ENCODE peak calls at places on chromosomes 6 and 20, in seven cellular contexts. One of them, this sample, is unnamed.

GRCh38 chr6:80223743-80224212 is 117.3 kb downstream of the BCKDHB start:
- DNase-seq in CD4-positive, alpha-beta T cell: no peak
- DNase-seq in aorta: peak; percentile 61
- DNase-seq in small intestine: no peak
- DNase-seq in GM23248: peak; percentile 89
- DNase-seq in body of pancreas: no peak
- DNase-seq in heart left ventricle: no peak
- DNase-seq in this sample: no peak

GRCh38 chr6:93176070-93176469 is 243.3 kb downstream of the EPHA7 start:
- DNase-seq in CD4-positive, alpha-beta T cell: no peak
- DNase-seq in aorta: no peak
- DNase-seq in small intestine: no peak
- DNase-seq in GM23248: no peak
- DNase-seq in body of pancreas: no peak
- DNase-seq in heart left ventricle: no peak
- DNase-seq in this sample: no peak

GRCh38 chr6:87572860-87573259 is 16.9 kb downstream of the RARS2 start:
- DNase-seq in CD4-positive, alpha-beta T cell: no peak
- DNase-seq in aorta: no peak
- DNase-seq in small intestine: no peak
- DNase-seq in GM23248: no peak
- DNase-seq in body of pancreas: no peak
- DNase-seq in heart left ventricle: no peak
- DNase-seq in this sample: no peak

GRCh38 chr6:150076196-150076893 is 7.4 kb upstream of the ULBP3 start:
- DNase-seq in CD4-positive, alpha-beta T cell: no peak
- DNase-seq in aorta: no peak
- DNase-seq in small intestine: no peak
- DNase-seq in GM23248: peak; percentile 27
- DNase-seq in body of pancreas: no peak
- DNase-seq in heart left ventricle: no peak
- DNase-seq in this sample: peak; percentile 47

GRCh38 chr6:120785459-120786086 is 548.7 kb downstream of the TBC1D32 start:
- DNase-seq in CD4-positive, alpha-beta T cell: no peak
- DNase-seq in aorta: peak; percentile 69
- DNase-seq in small intestine: no peak
- DNase-seq in GM23248: no peak
- DNase-seq in body of pancreas: no peak
- DNase-seq in heart left ventricle: no peak
- DNase-seq in this sample: no peak

GRCh38 chr6:141152951-141153350 is 979.8 kb upstream of the GJE1 start:
- DNase-seq in CD4-positive, alpha-beta T cell: no peak
- DNase-seq in aorta: no peak
- DNase-seq in small intestine: no peak
- DNase-seq in GM23248: peak; percentile 13
- DNase-seq in body of pancreas: no peak
- DNase-seq in heart left ventricle: no peak
- DNase-seq in this sample: no peak

GRCh38 chr6:137494281-137494966 is at the start of gene OLIG3:
- DNase-seq in CD4-positive, alpha-beta T cell: no peak
- DNase-seq in aorta: no peak
- DNase-seq in small intestine: no peak
- DNase-seq in GM23248: no peak
- DNase-seq in body of pancreas: no peak
- DNase-seq in heart left ventricle: no peak
- DNase-seq in this sample: no peak

GRCh38 chr20:31842471-31843157 is 2.8 kb downstream of the FOXS1 start:
- DNase-seq in CD4-positive, alpha-beta T cell: no peak
- DNase-seq in aorta: peak; percentile 89
- DNase-seq in small intestine: no peak
- DNase-seq in GM23248: peak; percentile 51
- DNase-seq in body of pancreas: peak; percentile 34
- DNase-seq in heart left ventricle: peak; percentile 91
- DNase-seq in this sample: no peak

GRCh38 chr6:15523679-15524630 is 138.9 kb downstream of the DTNBP1 start:
- DNase-seq in CD4-positive, alpha-beta T cell: no peak
- DNase-seq in aorta: no peak
- DNase-seq in small intestine: no peak
- DNase-seq in GM23248: no peak
- DNase-seq in body of pancreas: no peak
- DNase-seq in heart left ventricle: no peak
- DNase-seq in this sample: no peak

GRCh38 chr20:59948828-59949720 is 8.9 kb downstream of the FAM217B start:
- DNase-seq in CD4-positive, alpha-beta T cell: peak; percentile 27
- DNase-seq in aorta: no peak
- DNase-seq in small intestine: peak; percentile 51
- DNase-seq in GM23248: peak; percentile 80
- DNase-seq in body of pancreas: peak; percentile 57
- DNase-seq in heart left ventricle: no peak
- DNase-seq in this sample: peak; percentile 8

GRCh38 chr20:24450646-24451376 is 18.6 kb upstream of the SYNDIG1 start:
- DNase-seq in CD4-positive, alpha-beta T cell: no peak
- DNase-seq in aorta: no peak
- DNase-seq in small intestine: no peak
- DNase-seq in GM23248: no peak
- DNase-seq in body of pancreas: no peak
- DNase-seq in heart left ventricle: no peak
- DNase-seq in this sample: no peak

GRCh38 chr20:24479106-24479505 is 9.7 kb downstream of the SYNDIG1 start:
- DNase-seq in CD4-positive, alpha-beta T cell: no peak
- DNase-seq in aorta: no peak
- DNase-seq in small intestine: no peak
- DNase-seq in GM23248: no peak
- DNase-seq in body of pancreas: no peak
- DNase-seq in heart left ventricle: no peak
- DNase-seq in this sample: no peak

GRCh38 chr6:145529582-145529981 is 205.7 kb downstream of the EPM2A start:
- DNase-seq in CD4-positive, alpha-beta T cell: no peak
- DNase-seq in aorta: no peak
- DNase-seq in small intestine: no peak
- DNase-seq in GM23248: no peak
- DNase-seq in body of pancreas: no peak
- DNase-seq in heart left ventricle: no peak
- DNase-seq in this sample: no peak

GRCh38 chr6:94668896-94669295 is 908.4 kb upstream of the MANEA start:
- DNase-seq in CD4-positive, alpha-beta T cell: no peak
- DNase-seq in aorta: no peak
- DNase-seq in small intestine: no peak
- DNase-seq in GM23248: no peak
- DNase-seq in body of pancreas: no peak
- DNase-seq in heart left ventricle: no peak
- DNase-seq in this sample: no peak

GRCh38 chr6:9204171-9204570 is 768.8 kb upstream of the SLC35B3 start:
- DNase-seq in CD4-positive, alpha-beta T cell: no peak
- DNase-seq in aorta: no peak
- DNase-seq in small intestine: no peak
- DNase-seq in GM23248: peak; percentile 45
- DNase-seq in body of pancreas: peak; percentile 15
- DNase-seq in heart left ventricle: no peak
- DNase-seq in this sample: no peak

GRCh38 chr6:152207915-152208714 is 400.6 kb downstream of the ESR1 start:
- DNase-seq in CD4-positive, alpha-beta T cell: no peak
- DNase-seq in aorta: no peak
- DNase-seq in small intestine: no peak
- DNase-seq in GM23248: no peak
- DNase-seq in body of pancreas: peak; percentile 17
- DNase-seq in heart left ventricle: no peak
- DNase-seq in this sample: no peak

GRCh38 chr6:26268659-26269402 is 96.2 kb upstream of the BTN3A2 start:
- DNase-seq in CD4-positive, alpha-beta T cell: no peak
- DNase-seq in aorta: no peak
- DNase-seq in small intestine: peak; percentile 94
- DNase-seq in GM23248: peak; percentile 44
- DNase-seq in body of pancreas: no peak
- DNase-seq in heart left ventricle: no peak
- DNase-seq in this sample: no peak

GRCh38 chr6:15715851-15716250 is 53.0 kb upstream of the DTNBP1 start:
- DNase-seq in CD4-positive, alpha-beta T cell: no peak
- DNase-seq in aorta: no peak
- DNase-seq in small intestine: no peak
- DNase-seq in GM23248: no peak
- DNase-seq in body of pancreas: no peak
- DNase-seq in heart left ventricle: no peak
- DNase-seq in this sample: no peak

GRCh38 chr20:58688414-58688813 is 4.2 kb upstream of the NPEPL1 start:
- DNase-seq in CD4-positive, alpha-beta T cell: no peak
- DNase-seq in aorta: no peak
- DNase-seq in small intestine: no peak
- DNase-seq in GM23248: no peak
- DNase-seq in body of pancreas: no peak
- DNase-seq in heart left ventricle: no peak
- DNase-seq in this sample: no peak

GRCh38 chr6:131379951-131380350 is 193.1 kb upstream of the ARG1 start:
- DNase-seq in CD4-positive, alpha-beta T cell: no peak
- DNase-seq in aorta: no peak
- DNase-seq in small intestine: no peak
- DNase-seq in GM23248: peak; percentile 91
- DNase-seq in body of pancreas: no peak
- DNase-seq in heart left ventricle: no peak
- DNase-seq in this sample: no peak

GRCh38 chr6:144350176-144350575 is 65.0 kb downstream of the UTRN start:
- DNase-seq in CD4-positive, alpha-beta T cell: no peak
- DNase-seq in aorta: no peak
- DNase-seq in small intestine: no peak
- DNase-seq in GM23248: no peak
- DNase-seq in body of pancreas: no peak
- DNase-seq in heart left ventricle: no peak
- DNase-seq in this sample: no peak

GRCh38 chr6:144351338-144351737 is 66.2 kb downstream of the UTRN start:
- DNase-seq in CD4-positive, alpha-beta T cell: peak; percentile 23
- DNase-seq in aorta: no peak
- DNase-seq in small intestine: no peak
- DNase-seq in GM23248: no peak
- DNase-seq in body of pancreas: no peak
- DNase-seq in heart left ventricle: no peak
- DNase-seq in this sample: no peak

GRCh38 chr6:144349690-144350132 is 64.6 kb downstream of the UTRN start:
- DNase-seq in CD4-positive, alpha-beta T cell: no peak
- DNase-seq in aorta: no peak
- DNase-seq in small intestine: no peak
- DNase-seq in GM23248: peak; percentile 75
- DNase-seq in body of pancreas: no peak
- DNase-seq in heart left ventricle: no peak
- DNase-seq in this sample: no peak

GRCh38 chr6:144352310-144352709 is 67.2 kb downstream of the UTRN start:
- DNase-seq in CD4-positive, alpha-beta T cell: no peak
- DNase-seq in aorta: no peak
- DNase-seq in small intestine: no peak
- DNase-seq in GM23248: no peak
- DNase-seq in body of pancreas: no peak
- DNase-seq in heart left ventricle: no peak
- DNase-seq in this sample: no peak

DNA sequence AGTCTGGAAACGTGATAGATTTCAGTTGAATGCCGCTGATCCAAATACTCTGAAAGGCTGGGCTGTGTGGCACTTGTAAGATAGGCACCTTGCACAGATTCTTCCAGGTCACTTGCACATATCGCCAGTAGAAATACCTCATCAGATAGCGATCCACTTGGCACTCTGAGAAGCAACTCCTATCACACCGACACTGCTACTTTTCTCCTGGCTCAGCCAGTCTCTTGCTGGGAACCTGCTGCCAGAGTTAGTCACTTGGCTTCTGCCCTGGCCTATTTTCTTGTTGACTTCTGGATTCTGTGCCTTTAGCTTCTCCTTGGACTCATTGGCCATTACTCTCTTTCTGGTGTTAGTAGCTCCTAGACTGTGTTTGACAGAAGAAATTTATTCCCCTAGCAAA is 66.6 kb downstream of the UTRN start:
- DNase-seq in CD4-positive, alpha-beta T cell: no peak
- DNase-seq in aorta: no peak
- DNase-seq in small intestine: no peak
- DNase-seq in GM23248: peak; percentile 48
- DNase-seq in body of pancreas: no peak
- DNase-seq in heart left ventricle: no peak
- DNase-seq in this sample: no peak
- H3K27ac ChIP-seq in CD4-positive, alpha-beta T cell: peak overlapping the region; percentile 82
- H3K27ac ChIP-seq in aorta: no peak overlapping the region
- H3K27ac ChIP-seq in small intestine: peak overlapping the region; percentile 54
- H3K27ac ChIP-seq in GM23248: no peak overlapping the region
- H3K27ac ChIP-seq in body of pancreas: peak overlapping the region; percentile 9
- H3K27ac ChIP-seq in heart left ventricle: no peak overlapping the region
- H3K27ac ChIP-seq in this sample: peak overlapping the region; percentile 54

GRCh38 chr20:4967752-4968477 is 33.4 kb downstream of the SLC23A2 start:
- DNase-seq in CD4-positive, alpha-beta T cell: no peak
- DNase-seq in aorta: no peak
- DNase-seq in small intestine: no peak
- DNase-seq in GM23248: no peak
- DNase-seq in body of pancreas: no peak
- DNase-seq in heart left ventricle: no peak
- DNase-seq in this sample: no peak
- H3K27ac ChIP-seq in CD4-positive, alpha-beta T cell: no peak overlapping the region
- H3K27ac ChIP-seq in aorta: no peak overlapping the region
- H3K27ac ChIP-seq in small intestine: no peak overlapping the region
- H3K27ac ChIP-seq in GM23248: no peak overlapping the region
- H3K27ac ChIP-seq in body of pancreas: peak overlapping the region; percentile 17
- H3K27ac ChIP-seq in heart left ventricle: no peak overlapping the region
- H3K27ac ChIP-seq in this sample: peak overlapping the region; percentile 14

GRCh38 chr6:39421383-39422225 is 99.1 kb upstream of the KCNK16 start:
- DNase-seq in CD4-positive, alpha-beta T cell: no peak
- DNase-seq in aorta: no peak
- DNase-seq in small intestine: no peak
- DNase-seq in GM23248: peak; percentile 63
- DNase-seq in body of pancreas: no peak
- DNase-seq in heart left ventricle: no peak
- DNase-seq in this sample: no peak
- H3K27ac ChIP-seq in CD4-positive, alpha-beta T cell: no peak overlapping the region
- H3K27ac ChIP-seq in aorta: peak overlapping the region; percentile 2
- H3K27ac ChIP-seq in small intestine: no peak overlapping the region
- H3K27ac ChIP-seq in GM23248: peak overlapping the region; percentile 47
- H3K27ac ChIP-seq in body of pancreas: no peak overlapping the region
- H3K27ac ChIP-seq in heart left ventricle: no peak overlapping the region
- H3K27ac ChIP-seq in this sample: peak overlapping the region; percentile 66

DNA sequence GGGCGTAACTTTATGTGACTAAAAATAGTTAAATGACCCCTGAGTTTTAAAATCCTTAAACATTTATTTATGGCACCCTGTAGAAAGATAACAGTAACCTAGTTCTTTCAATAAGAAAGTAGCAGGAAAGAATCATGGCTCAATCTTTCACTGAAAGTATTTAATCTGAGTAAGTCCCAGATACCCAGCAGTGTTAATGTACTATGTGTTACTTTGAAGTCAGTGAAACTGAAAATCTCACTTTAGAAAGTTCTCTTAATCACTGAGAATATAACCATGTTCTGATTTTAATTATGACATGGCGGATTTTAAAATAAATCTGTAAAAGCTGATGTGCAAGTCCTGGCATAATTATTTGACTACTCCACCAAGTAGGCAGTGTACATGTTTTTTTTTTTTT is 8.1 kb upstream of the HEY2 start:
- DNase-seq in CD4-positive, alpha-beta T cell: no peak
- DNase-seq in aorta: no peak
- DNase-seq in small intestine: no peak
- DNase-seq in GM23248: no peak
- DNase-seq in body of pancreas: no peak
- DNase-seq in heart left ventricle: no peak
- DNase-seq in this sample: no peak
- H3K27ac ChIP-seq in CD4-positive, alpha-beta T cell: no peak overlapping the region
- H3K27ac ChIP-seq in aorta: no peak overlapping the region
- H3K27ac ChIP-seq in small intestine: no peak overlapping the region
- H3K27ac ChIP-seq in GM23248: no peak overlapping the region
- H3K27ac ChIP-seq in body of pancreas: no peak overlapping the region
- H3K27ac ChIP-seq in heart left ventricle: no peak overlapping the region
- H3K27ac ChIP-seq in this sample: no peak overlapping the region

This sample was measured in thyroid gland.